ENCODE peak calls at places on chromosomes 7 and 10, in four cellular contexts. One of them, this sample, is unnamed.

GRCh38 chr7:77326131-77326530 is 90.0 kb downstream of the GSAP start:
- DNase-seq in tibial artery: no peak
- DNase-seq in mucosa of descending colon: no peak
- DNase-seq in psoas muscle: no peak
- DNase-seq in this sample: no peak

GRCh38 chr10:43202224-43202656 is 64.0 kb downstream of the CSGALNACT2 start:
- DNase-seq in tibial artery: peak; percentile 21
- DNase-seq in mucosa of descending colon: peak; percentile 56
- DNase-seq in psoas muscle: peak; percentile 59
- DNase-seq in this sample: peak; percentile 72

GRCh38 chr7:157490465-157490912 is 153.7 kb downstream of the DNAJB6 start:
- DNase-seq in tibial artery: no peak
- DNase-seq in mucosa of descending colon: no peak
- DNase-seq in psoas muscle: no peak
- DNase-seq in this sample: no peak

GRCh38 chr7:30865077-30865476 is 46.6 kb upstream of the AQP1 start:
- DNase-seq in tibial artery: no peak
- DNase-seq in mucosa of descending colon: no peak
- DNase-seq in psoas muscle: no peak
- DNase-seq in this sample: no peak

GRCh38 chr10:87863102-87863943 is at the start of the genes KLLN and PTEN:
- DNase-seq in tibial artery: peak; percentile 86
- DNase-seq in mucosa of descending colon: peak; percentile 95
- DNase-seq in psoas muscle: peak; percentile 95
- DNase-seq in this sample: peak; percentile 94

GRCh38 chr10:20877986-20878979 is 18.8 kb downstream of the NEBL start:
- DNase-seq in tibial artery: no peak
- DNase-seq in mucosa of descending colon: no peak
- DNase-seq in psoas muscle: no peak
- DNase-seq in this sample: no peak

GRCh38 chr7:30027065-30027456 is 559 bp upstream of the FKBP14 start:
- DNase-seq in tibial artery: no peak
- DNase-seq in mucosa of descending colon: no peak
- DNase-seq in psoas muscle: no peak
- DNase-seq in this sample: no peak

GRCh38 chr10:52949899-52950298 is 177.3 kb upstream of the MBL2 start:
- DNase-seq in tibial artery: no peak
- DNase-seq in mucosa of descending colon: no peak
- DNase-seq in psoas muscle: no peak
- DNase-seq in this sample: no peak

GRCh38 chr10:132248455-132249231 is 59.1 kb downstream of the STK32C start:
- DNase-seq in tibial artery: no peak
- DNase-seq in mucosa of descending colon: peak; percentile 76
- DNase-seq in psoas muscle: peak; percentile 85
- DNase-seq in this sample: no peak

GRCh38 chr7:41030673-41031072 is 672.2 kb downstream of the INHBA start:
- DNase-seq in tibial artery: no peak
- DNase-seq in mucosa of descending colon: no peak
- DNase-seq in psoas muscle: no peak
- DNase-seq in this sample: no peak

GRCh38 chr7:107528461-107528860 is 35.3 kb downstream of the COG5 start:
- DNase-seq in tibial artery: no peak
- DNase-seq in mucosa of descending colon: no peak
- DNase-seq in psoas muscle: no peak
- DNase-seq in this sample: no peak

GRCh38 chr10:32155075-32155516 is 98.9 kb upstream of the KIF5B start:
- DNase-seq in tibial artery: no peak
- DNase-seq in mucosa of descending colon: no peak
- DNase-seq in psoas muscle: no peak
- DNase-seq in this sample: no peak

GRCh38 chr10:94439275-94439861 is 37.0 kb downstream of the TBC1D12 start:
- DNase-seq in tibial artery: no peak
- DNase-seq in mucosa of descending colon: no peak
- DNase-seq in psoas muscle: peak; percentile 49
- DNase-seq in this sample: no peak

GRCh38 chr10:15764867-15765454 is 45.2 kb upstream of the ITGA8 start:
- DNase-seq in tibial artery: no peak
- DNase-seq in mucosa of descending colon: no peak
- DNase-seq in psoas muscle: no peak
- DNase-seq in this sample: no peak

GRCh38 chr10:63145782-63146181 is 12.7 kb downstream of the NRBF2 start:
- DNase-seq in tibial artery: no peak
- DNase-seq in mucosa of descending colon: no peak
- DNase-seq in psoas muscle: no peak
- DNase-seq in this sample: no peak

GRCh38 chr7:106840342-106840741 is 24.7 kb upstream of the PIK3CG start:
- DNase-seq in tibial artery: no peak
- DNase-seq in mucosa of descending colon: no peak
- DNase-seq in psoas muscle: no peak
- DNase-seq in this sample: no peak

GRCh38 chr10:103466734-103467133 is 8.0 kb upstream of the CALHM1 start:
- DNase-seq in tibial artery: no peak
- DNase-seq in mucosa of descending colon: no peak
- DNase-seq in psoas muscle: peak; percentile 11
- DNase-seq in this sample: no peak

GRCh38 chr7:920351-921070 is 34.0 kb downstream of the ADAP1 start:
- DNase-seq in tibial artery: peak; percentile 9
- DNase-seq in mucosa of descending colon: peak; percentile 74
- DNase-seq in psoas muscle: peak; percentile 36
- DNase-seq in this sample: peak; percentile 41

GRCh38 chr7:28389504-28390385 is 22.6 kb upstream of the CREB5 start:
- DNase-seq in tibial artery: no peak
- DNase-seq in mucosa of descending colon: no peak
- DNase-seq in psoas muscle: no peak
- DNase-seq in this sample: no peak

GRCh38 chr7:14858410-14858809 is 44.1 kb downstream of the DGKB start:
- DNase-seq in tibial artery: no peak
- DNase-seq in mucosa of descending colon: no peak
- DNase-seq in psoas muscle: no peak
- DNase-seq in this sample: no peak

GRCh38 chr7:36627836-36628235 is 96.5 kb downstream of the AOAH start:
- DNase-seq in tibial artery: no peak
- DNase-seq in mucosa of descending colon: no peak
- DNase-seq in psoas muscle: no peak
- DNase-seq in this sample: no peak

GRCh38 chr7:25454562-25455031 is 226.3 kb upstream of the NPVF start:
- DNase-seq in tibial artery: peak; percentile 38
- DNase-seq in mucosa of descending colon: no peak
- DNase-seq in psoas muscle: peak; percentile 63
- DNase-seq in this sample: no peak

GRCh38 chr10:78594938-78595645 is 473.7 kb upstream of the ZMIZ1 start:
- DNase-seq in tibial artery: no peak
- DNase-seq in mucosa of descending colon: no peak
- DNase-seq in psoas muscle: no peak
- DNase-seq in this sample: no peak

GRCh38 chr10:48551796-48552591 is 52.9 kb downstream of the ARHGAP22 start:
- DNase-seq in tibial artery: peak; percentile 30
- DNase-seq in mucosa of descending colon: no peak
- DNase-seq in psoas muscle: peak; percentile 69
- DNase-seq in this sample: no peak

GRCh38 chr10:124324451-124324850 is 94.3 kb downstream of the OAT start:
- DNase-seq in tibial artery: no peak
- DNase-seq in mucosa of descending colon: no peak
- DNase-seq in psoas muscle: no peak
- DNase-seq in this sample: no peak

GRCh38 chr7:41239596-41239995 is 463.3 kb downstream of the INHBA start:
- DNase-seq in tibial artery: no peak
- DNase-seq in mucosa of descending colon: no peak
- DNase-seq in psoas muscle: no peak
- DNase-seq in this sample: no peak

GRCh38 chr10:484441-484924 is 205.0 kb downstream of the DIP2C start:
- DNase-seq in tibial artery: no peak
- DNase-seq in mucosa of descending colon: no peak
- DNase-seq in psoas muscle: peak; percentile 70
- DNase-seq in this sample: no peak

GRCh38 chr10:106251573-106251972 is 912.9 kb downstream of the SORCS1 start:
- DNase-seq in tibial artery: no peak
- DNase-seq in mucosa of descending colon: no peak
- DNase-seq in psoas muscle: no peak
- DNase-seq in this sample: no peak

GRCh38 chr10:74589226-74589673 is 237.2 kb upstream of the KAT6B start:
- DNase-seq in tibial artery: peak; percentile 88
- DNase-seq in mucosa of descending colon: peak; percentile 64
- DNase-seq in psoas muscle: peak; percentile 87
- DNase-seq in this sample: peak; percentile 74

GRCh38 chr10:103660364-103661197 is 167.1 kb downstream of the NEURL1 start:
- DNase-seq in tibial artery: no peak
- DNase-seq in mucosa of descending colon: no peak
- DNase-seq in psoas muscle: peak; percentile 72
- DNase-seq in this sample: peak; percentile 59

GRCh38 chr10:62437696-62438095 is 63.5 kb downstream of the ZNF365 start:
- DNase-seq in tibial artery: no peak
- DNase-seq in mucosa of descending colon: no peak
- DNase-seq in psoas muscle: no peak
- DNase-seq in this sample: no peak

GRCh38 chr10:90966146-90966545 is 45.3 kb upstream of the ANKRD1 start:
- DNase-seq in tibial artery: no peak
- DNase-seq in mucosa of descending colon: no peak
- DNase-seq in psoas muscle: no peak
- DNase-seq in this sample: no peak

GRCh38 chr10:60883187-60883586 is 60.8 kb downstream of the RHOBTB1 start:
- DNase-seq in tibial artery: no peak
- DNase-seq in mucosa of descending colon: no peak
- DNase-seq in psoas muscle: no peak
- DNase-seq in this sample: no peak

GRCh38 chr7:80450621-80451308 is 61.1 kb downstream of the GNAT3 start:
- DNase-seq in tibial artery: no peak
- DNase-seq in mucosa of descending colon: no peak
- DNase-seq in psoas muscle: no peak
- DNase-seq in this sample: no peak

GRCh38 chr10:44725404-44725803 is 185.7 kb upstream of the TMEM72 start:
- DNase-seq in tibial artery: no peak
- DNase-seq in mucosa of descending colon: no peak
- DNase-seq in psoas muscle: no peak
- DNase-seq in this sample: no peak
- H3K4me3 ChIP-seq in tibial artery: no peak overlapping the region
- H3K4me3 ChIP-seq in mucosa of descending colon: no peak overlapping the region
- H3K4me3 ChIP-seq in psoas muscle: no peak overlapping the region
- H3K4me3 ChIP-seq in this sample: no peak overlapping the region

GRCh38 chr7:99141334-99141733 is 2.6 kb downstream of the SMURF1 start:
- DNase-seq in tibial artery: no peak
- DNase-seq in mucosa of descending colon: no peak
- DNase-seq in psoas muscle: no peak
- DNase-seq in this sample: no peak
- H3K4me3 ChIP-seq in tibial artery: peak overlapping the region; percentile 92
- H3K4me3 ChIP-seq in mucosa of descending colon: no peak overlapping the region
- H3K4me3 ChIP-seq in psoas muscle: peak overlapping the region; percentile 99
- H3K4me3 ChIP-seq in this sample: peak overlapping the region; percentile 90

GRCh38 chr10:58971806-58972491 is 204.5 kb upstream of the PHYHIPL start:
- DNase-seq in tibial artery: no peak
- DNase-seq in mucosa of descending colon: no peak
- DNase-seq in psoas muscle: no peak
- DNase-seq in this sample: no peak

GRCh38 chr10:58973235-58973595 is 203.2 kb upstream of the PHYHIPL start:
- DNase-seq in tibial artery: no peak
- DNase-seq in mucosa of descending colon: no peak
- DNase-seq in psoas muscle: no peak
- DNase-seq in this sample: no peak

GRCh38 chr10:58971211-58971610 is 205.2 kb upstream of the PHYHIPL start:
- DNase-seq in tibial artery: no peak
- DNase-seq in mucosa of descending colon: no peak
- DNase-seq in psoas muscle: no peak
- DNase-seq in this sample: no peak

GRCh38 chr10:58970160-58970915 is 206.1 kb upstream of the PHYHIPL start:
- DNase-seq in tibial artery: no peak
- DNase-seq in mucosa of descending colon: no peak
- DNase-seq in psoas muscle: no peak
- DNase-seq in this sample: no peak

GRCh38 chr10:58972576-58973234 is 203.7 kb upstream of the PHYHIPL start:
- DNase-seq in tibial artery: no peak
- DNase-seq in mucosa of descending colon: no peak
- DNase-seq in psoas muscle: no peak
- DNase-seq in this sample: no peak
- H3K4me3 ChIP-seq in tibial artery: no peak overlapping the region
- H3K4me3 ChIP-seq in mucosa of descending colon: no peak overlapping the region
- H3K4me3 ChIP-seq in psoas muscle: no peak overlapping the region
- H3K4me3 ChIP-seq in this sample: no peak overlapping the region

DNA sequence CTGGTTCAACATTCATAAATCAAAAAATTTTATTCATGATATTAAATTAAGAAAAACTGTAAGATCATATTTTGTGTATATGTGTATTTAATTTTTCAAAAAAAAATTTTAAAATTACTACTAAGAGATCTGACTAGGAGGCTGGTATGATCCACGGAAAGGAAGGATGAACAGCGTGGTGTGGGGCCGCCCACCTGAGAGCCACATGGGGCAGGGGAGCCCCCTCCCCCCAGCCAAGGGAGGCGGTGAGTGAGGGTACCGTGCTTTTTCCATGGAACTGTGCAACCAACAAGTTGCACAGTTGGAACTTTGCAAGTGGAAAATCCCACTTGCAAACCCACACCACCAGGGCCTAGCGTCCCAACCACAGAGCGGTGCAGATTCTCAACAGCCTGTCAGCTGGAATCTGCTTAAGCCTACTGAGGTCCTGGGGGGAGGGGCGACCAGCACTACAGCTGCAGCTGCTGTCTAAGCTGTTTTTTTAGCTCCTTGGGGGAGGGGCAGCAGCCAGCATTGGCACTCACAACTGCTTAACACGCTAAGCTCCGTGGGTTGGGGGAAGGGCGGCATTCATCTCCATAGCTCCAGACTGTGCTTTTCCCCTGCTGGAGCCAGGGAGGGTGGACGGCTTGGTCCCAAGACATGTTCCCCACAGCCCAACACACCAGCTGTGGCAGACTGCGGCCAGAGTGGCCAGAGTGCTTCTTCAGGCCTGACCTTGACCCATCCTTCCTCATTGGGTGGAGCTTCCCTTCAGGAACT is 94.2 kb upstream of the IGFBP3 start:
- DNase-seq in tibial artery: no peak
- DNase-seq in mucosa of descending colon: peak; percentile 61
- DNase-seq in psoas muscle: peak; percentile 79
- DNase-seq in this sample: peak; percentile 50
- H3K4me3 ChIP-seq in tibial artery: no peak overlapping the region
- H3K4me3 ChIP-seq in mucosa of descending colon: no peak overlapping the region
- H3K4me3 ChIP-seq in psoas muscle: no peak overlapping the region
- H3K4me3 ChIP-seq in this sample: no peak overlapping the region

DNA sequence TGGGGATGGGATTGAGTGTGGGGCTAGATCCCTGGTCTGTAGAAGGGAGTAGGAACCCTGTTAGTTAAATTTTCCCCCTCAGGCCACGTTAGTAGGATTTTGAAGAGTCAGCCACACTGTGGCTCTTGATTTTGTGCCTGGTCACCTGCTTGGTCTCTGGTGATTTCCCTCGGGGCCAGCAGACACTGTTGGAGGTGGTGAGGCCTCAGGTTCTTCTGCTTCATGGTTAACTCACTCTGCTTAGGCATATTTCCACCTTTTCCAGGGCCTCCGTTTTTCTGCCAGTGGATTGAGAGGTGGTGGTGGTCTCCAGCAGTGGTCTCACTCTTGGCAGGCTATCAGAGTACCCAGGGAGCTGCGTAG is 4.1 kb downstream of the TSPAN14 start:
- DNase-seq in tibial artery: no peak
- DNase-seq in mucosa of descending colon: no peak
- DNase-seq in psoas muscle: no peak
- DNase-seq in this sample: no peak
- H3K4me3 ChIP-seq in tibial artery: no peak overlapping the region
- H3K4me3 ChIP-seq in mucosa of descending colon: no peak overlapping the region
- H3K4me3 ChIP-seq in psoas muscle: peak overlapping the region; percentile 28
- H3K4me3 ChIP-seq in this sample: peak overlapping the region; percentile 87

GRCh38 chr7:43071604-43072003 is 40.8 kb upstream of the HECW1 start:
- DNase-seq in tibial artery: no peak
- DNase-seq in mucosa of descending colon: no peak
- DNase-seq in psoas muscle: no peak
- DNase-seq in this sample: no peak
- H3K4me3 ChIP-seq in tibial artery: no peak overlapping the region
- H3K4me3 ChIP-seq in mucosa of descending colon: no peak overlapping the region
- H3K4me3 ChIP-seq in psoas muscle: no peak overlapping the region
- H3K4me3 ChIP-seq in this sample: no peak overlapping the region

This sample was measured in lower lobe of right lung.